ENCODE peak calls at places on chromosomes 16 and 17, in four cellular contexts. X, C, K and D are unnamed samples.

GRCh38 chr17:43171761-43172487 is 910 bp downstream of the NBR1 start:
- DNase-seq in X (peak; percentile 83), K (peak; percentile 8), C (no peak), D (peak; percentile 86)

GRCh38 chr17:77247048-77247541 is 106.3 kb downstream of the SEC14L1 start:
- DNase-seq in K (peak; percentile 93), X (peak; percentile 89), C (peak; percentile 87), D (peak; percentile 76)

GRCh38 chr16:57574646-57575467 is 32.4 kb downstream of the ADGRG5 start:
- DNase-seq in C (no peak), X (no peak), K (no peak), D (no peak)

GRCh38 chr16:10037771-10038170 is 144.5 kb downstream of the GRIN2A start:
- DNase-seq in C (no peak), K (peak; percentile 46), X (peak; percentile 7), D (no peak)

GRCh38 chr17:77349976-77350830 is 209.4 kb downstream of the SEC14L1 start:
- DNase-seq in X (no peak), K (no peak), C (no peak), D (no peak)

GRCh38 chr17:35750526-35751395 is 2.3 kb downstream of the GAS2L2 start:
- DNase-seq in K (no peak), X (no peak), C (no peak), D (peak; percentile 46)

GRCh38 chr17:60354223-60354622 is 37.7 kb downstream of the USP32 start:
- DNase-seq in X (peak; percentile 92), K (no peak), C (no peak), D (peak; percentile 83)

GRCh38 chr17:40091691-40092397 is 8.5 kb downstream of the NR1D1 start:
- DNase-seq in C (peak; percentile 59), X (no peak), K (no peak), D (no peak)

GRCh38 chr16:29790949-29791844 is 646 bp downstream of the KIF22 start:
- DNase-seq in C (no peak), X (no peak), K (peak; percentile 30), D (no peak)

GRCh38 chr17:66494023-66494803 is 191.8 kb downstream of the PRKCA start:
- DNase-seq in C (no peak), K (no peak), X (peak; percentile 92), D (peak; percentile 89)

GRCh38 chr17:27407916-27408846 is 48.1 kb upstream of the KSR1 start:
- DNase-seq in X (peak; percentile 38), C (no peak), K (peak; percentile 37), D (peak; percentile 83)

GRCh38 chr17:49597928-49598655 is 22.4 kb downstream of the NXPH3 start:
- DNase-seq in C (no peak), K (no peak), X (no peak), D (no peak)

GRCh38 chr16:12724216-12724615 is 79.5 kb downstream of the CPPED1 start:
- DNase-seq in C (no peak), X (no peak), K (no peak), D (no peak)

GRCh38 chr16:49333268-49333597 is 40.4 kb upstream of the C16orf78 start:
- DNase-seq in C (no peak), K (no peak), X (no peak), D (no peak)

GRCh38 chr16:59973966-59974365 is 1239.8 kb upstream of the GOT2 start:
- DNase-seq in K (no peak), C (no peak), X (peak; percentile 10), D (peak; percentile 40)

GRCh38 chr17:43952724-43953666 is 745 bp downstream of the PYY start:
- DNase-seq in X (no peak), K (peak; percentile 93), C (no peak), D (no peak)

GRCh38 chr17:69452664-69453260 is 38.3 kb downstream of the MAP2K6 start:
- DNase-seq in C (peak; percentile 22), X (no peak), K (no peak), D (peak; percentile 36)

GRCh38 chr17:2251098-2251497 is 52.5 kb downstream of the SMG6 start:
- DNase-seq in X (no peak), C (no peak), K (no peak), D (no peak)

GRCh38 chr17:71287246-71287828 is 833.5 kb upstream of the SOX9 start:
- DNase-seq in C (no peak), K (no peak), X (no peak), D (no peak)

GRCh38 chr16:31224092-31224955 is 7.4 kb upstream of the PYDC1 start:
- DNase-seq in C (no peak), X (no peak), K (no peak), D (no peak)

DNA sequence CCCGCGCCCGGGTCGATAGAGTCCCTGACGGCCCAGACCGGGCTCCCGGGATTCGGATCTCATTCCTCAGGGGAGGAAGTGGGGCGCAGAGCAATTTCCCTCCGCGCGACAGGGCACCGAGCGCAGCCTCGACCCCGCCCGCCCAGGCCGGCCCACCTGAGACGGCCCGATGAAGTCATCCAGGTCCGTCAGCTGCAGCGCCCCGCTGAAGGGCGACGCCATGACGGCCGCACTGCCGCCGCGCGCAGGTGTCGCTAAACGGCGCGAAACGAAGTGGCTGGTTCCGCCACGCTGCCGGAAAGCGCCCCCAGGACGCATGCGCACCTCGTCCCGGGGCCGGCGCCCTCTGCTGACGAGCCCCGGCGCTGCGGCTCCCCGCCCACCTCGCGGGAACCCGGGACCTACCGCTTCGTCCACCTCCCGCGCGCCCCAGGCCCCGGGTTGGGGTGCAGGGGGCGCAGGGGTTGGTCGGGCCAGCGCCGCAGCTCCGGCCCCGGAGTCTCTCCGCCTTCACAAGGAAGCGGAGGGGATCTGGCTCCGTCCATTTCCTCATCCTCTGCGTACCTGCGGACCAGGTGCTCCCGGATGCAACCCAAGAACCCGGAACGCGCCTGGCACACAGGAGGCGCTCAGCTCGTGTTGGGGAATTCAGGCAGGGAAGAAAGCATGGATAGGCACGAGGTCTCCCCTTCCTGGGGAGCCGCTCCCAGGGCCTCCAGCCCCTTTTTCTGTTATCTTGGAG is at the start of gene CIAO3:
- DNase-seq in C (peak; percentile 90), X (peak; percentile 86), K (peak; percentile 97), D (peak; percentile 88)
- TF ChIP-seq CTCF in C (peak; percentile 90), X (peak; percentile 76), K (peak; percentile 89), D (peak; percentile 96)

GRCh38 chr16:19980866-19981265 is 92.8 kb downstream of the GPR139 start:
- DNase-seq in X (peak; percentile 15), C (no peak), K (peak; percentile 60), D (peak; percentile 6)
- TF ChIP-seq CTCF in X (peak; percentile 62), C (peak; percentile 19), K (peak; percentile 76), D (peak; percentile 32)

DNA sequence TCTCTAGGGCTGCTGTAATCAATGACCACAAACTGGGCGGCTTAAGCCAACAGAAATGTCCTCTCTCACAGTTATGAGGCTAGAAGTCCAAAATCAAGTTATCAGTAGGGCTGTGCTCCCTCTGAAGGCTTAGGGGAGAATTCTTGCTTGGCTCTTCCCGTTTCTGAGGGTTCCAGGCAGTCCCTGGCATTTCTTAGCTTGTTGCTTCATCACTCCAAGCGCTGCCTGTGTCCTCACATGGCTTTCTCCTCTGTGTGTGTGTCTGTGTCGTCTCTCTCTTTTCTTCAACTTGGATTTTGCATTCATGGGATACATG is 13.7 kb upstream of the CDC42EP4 start:
- DNase-seq in K (no peak), C (peak; percentile 46), X (no peak), D (peak; percentile 44)
- TF ChIP-seq CTCF in K (no peak), C (no peak), X (no peak), D (no peak)

GRCh38 chr17:74892013-74892841 is 1.2 kb downstream of the FADS6 start:
- DNase-seq in X (no peak), K (no peak), C (no peak), D (no peak)
- TF ChIP-seq CTCF in X (peak; percentile 29), K (no peak), C (no peak), D (no peak)

GRCh38 chr17:83187782-83188311 is 108.4 kb downstream of the METRNL start:
- DNase-seq in K (no peak), X (no peak), C (no peak), D (no peak)
- TF ChIP-seq CTCF in K (no peak), X (no peak), C (no peak), D (no peak)

DNA sequence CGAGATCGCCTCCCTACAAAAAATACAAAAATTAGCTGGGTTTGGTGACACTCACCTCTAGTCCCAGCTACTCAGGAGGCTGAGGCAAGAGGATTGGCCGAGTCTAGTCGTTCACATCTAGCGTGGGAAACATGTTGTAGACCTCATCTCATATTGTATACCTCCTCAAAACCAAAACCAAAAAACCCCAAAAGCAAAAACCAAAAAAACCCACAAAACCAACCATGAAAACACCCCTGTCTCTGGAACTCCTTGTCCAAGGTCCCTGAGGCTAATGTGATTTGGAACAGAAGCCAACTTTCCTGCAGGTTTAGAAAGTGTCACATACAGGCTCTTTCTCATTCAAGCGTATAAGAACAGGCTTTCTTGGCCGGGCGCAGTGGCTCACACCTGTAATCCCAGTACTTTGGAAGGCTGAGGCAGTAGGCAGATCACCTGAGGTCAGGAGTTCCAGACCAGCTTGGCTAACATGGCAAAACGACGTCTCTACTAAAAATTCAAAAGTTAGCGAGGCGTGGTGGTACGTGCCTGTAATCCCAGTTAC is 29.0 kb downstream of the RAB11FIP3 start:
- DNase-seq in X (no peak), K (no peak), C (no peak), D (no peak)
- TF ChIP-seq CTCF in X (no peak), K (no peak), C (no peak), D (no peak)

DNA sequence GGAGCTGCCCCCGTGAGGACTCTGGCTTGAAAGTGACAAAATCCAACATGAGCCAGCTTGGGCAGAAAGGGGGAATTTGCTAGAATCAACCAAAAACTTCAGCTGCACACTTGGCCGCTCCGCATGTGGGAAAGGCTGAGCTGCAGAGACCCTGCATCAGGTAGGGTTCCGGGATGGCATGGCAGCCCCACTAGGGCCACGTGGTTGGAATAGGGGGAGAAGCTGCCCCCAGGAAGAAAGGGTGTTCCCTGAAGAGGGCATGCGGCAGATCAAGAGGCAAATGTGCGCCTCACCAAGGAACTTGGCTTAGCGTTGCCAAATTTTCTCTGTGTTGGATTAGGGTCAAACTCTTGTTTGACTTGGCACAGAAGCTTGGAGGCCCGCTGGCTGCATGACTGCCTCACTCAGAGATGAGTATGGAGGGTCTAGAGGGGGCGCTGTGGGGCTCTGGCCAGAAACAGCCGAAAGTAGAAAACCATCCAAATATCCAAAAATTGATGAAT is 29.2 kb upstream of the WFIKKN2 start:
- DNase-seq in X (peak; percentile 34), C (no peak), K (peak; percentile 42), D (peak; percentile 68)
- TF ChIP-seq CTCF in X (peak; percentile 42), C (no peak), K (peak; percentile 49), D (no peak)

GRCh38 chr16:86064431-86065250 is 165.7 kb downstream of the IRF8 start:
- DNase-seq in K (no peak), C (no peak), X (no peak), D (no peak)
- TF ChIP-seq CTCF in K (no peak), C (no peak), X (no peak), D (no peak)